ENCODE peak calls at places on chromosomes 4 and X, in eight cellular contexts. One of them, this sample, is unnamed.

GRCh38 chr4:99447079-99447478 is 11.9 kb upstream of the ADH7 start:
- DNase-seq in GM13977: no peak
- DNase-seq in D341Med: no peak
- DNase-seq in fibroblast of lung: peak; percentile 75
- DNase-seq in tibial artery: no peak
- DNase-seq in CD8-positive, alpha-beta T cell: no peak
- DNase-seq in GM04503: no peak
- DNase-seq in glutamatergic neuron: no peak
- DNase-seq in this sample: no peak

GRCh38 chr4:132910226-132910748 is 238.8 kb upstream of the PCDH10 start:
- DNase-seq in CD8-positive, alpha-beta T cell: no peak
- DNase-seq in GM13977: no peak
- DNase-seq in fibroblast of lung: no peak
- DNase-seq in D341Med: no peak
- DNase-seq in glutamatergic neuron: no peak
- DNase-seq in GM04503: no peak
- DNase-seq in tibial artery: no peak
- DNase-seq in this sample: no peak

GRCh38 chr4:34619531-34620109 is 1624.7 kb downstream of the ARAP2 start:
- DNase-seq in D341Med: no peak
- DNase-seq in tibial artery: no peak
- DNase-seq in GM13977: no peak
- DNase-seq in GM04503: no peak
- DNase-seq in CD8-positive, alpha-beta T cell: no peak
- DNase-seq in fibroblast of lung: no peak
- DNase-seq in glutamatergic neuron: no peak
- DNase-seq in this sample: no peak

GRCh38 chr4:8324640-8325239 is 55.2 kb downstream of the HTRA3 start:
- DNase-seq in tibial artery: no peak
- DNase-seq in fibroblast of lung: peak; percentile 14
- DNase-seq in CD8-positive, alpha-beta T cell: no peak
- DNase-seq in GM04503: no peak
- DNase-seq in glutamatergic neuron: no peak
- DNase-seq in D341Med: no peak
- DNase-seq in GM13977: no peak
- DNase-seq in this sample: peak; percentile 0

GRCh38 chr4:145554691-145555090 is 64.5 kb upstream of the MMAA start:
- DNase-seq in D341Med: no peak
- DNase-seq in tibial artery: no peak
- DNase-seq in CD8-positive, alpha-beta T cell: no peak
- DNase-seq in GM04503: no peak
- DNase-seq in GM13977: no peak
- DNase-seq in fibroblast of lung: no peak
- DNase-seq in glutamatergic neuron: no peak
- DNase-seq in this sample: no peak

GRCh38 chrX:19889582-19890342 is 2.4 kb upstream of the SH3KBP1 start:
- DNase-seq in tibial artery: no peak
- DNase-seq in GM04503: no peak
- DNase-seq in fibroblast of lung: peak; percentile 73
- DNase-seq in D341Med: no peak
- DNase-seq in GM13977: peak; percentile 58
- DNase-seq in CD8-positive, alpha-beta T cell: peak; percentile 34
- DNase-seq in glutamatergic neuron: no peak
- DNase-seq in this sample: peak; percentile 51

GRCh38 chr4:174324246-174324645 is 40.5 kb downstream of the CEP44 start:
- DNase-seq in fibroblast of lung: peak; percentile 25
- DNase-seq in GM04503: no peak
- DNase-seq in D341Med: no peak
- DNase-seq in GM13977: no peak
- DNase-seq in tibial artery: no peak
- DNase-seq in glutamatergic neuron: no peak
- DNase-seq in CD8-positive, alpha-beta T cell: no peak
- DNase-seq in this sample: no peak

GRCh38 chr4:74097631-74098550 is 1.1 kb downstream of the CXCL2 start:
- DNase-seq in GM13977: no peak
- DNase-seq in GM04503: no peak
- DNase-seq in tibial artery: no peak
- DNase-seq in glutamatergic neuron: no peak
- DNase-seq in CD8-positive, alpha-beta T cell: no peak
- DNase-seq in fibroblast of lung: no peak
- DNase-seq in D341Med: no peak
- DNase-seq in this sample: no peak

GRCh38 chr4:180091710-180092109 is 2151.5 kb upstream of the TENM3 start:
- DNase-seq in GM13977: no peak
- DNase-seq in D341Med: no peak
- DNase-seq in GM04503: no peak
- DNase-seq in CD8-positive, alpha-beta T cell: no peak
- DNase-seq in fibroblast of lung: no peak
- DNase-seq in glutamatergic neuron: no peak
- DNase-seq in tibial artery: no peak
- DNase-seq in this sample: no peak

This sample was measured in BE2C.